ENCODE peak calls at places on chromosomes 5 and 9, in eight cellular contexts. D is OCI-LY7, B is stomach, P is SK-N-SH, V is spleen, K is fibroblast of mammary gland, L is BJ, W is ovary. I is an unnamed sample.

GRCh38 chr9:81969971-81970370 is 18.6 kb upstream of the SPATA31D1 start:
- DNase-seq in B (no peak), P (no peak), K (peak; percentile 8), L (no peak), V (no peak), W (no peak), D (no peak), I (no peak)

GRCh38 chr9:81431662-81432061 is 257.7 kb downstream of the TLE1 start:
- DNase-seq in D (no peak), V (no peak), P (no peak), L (peak; percentile 92), B (no peak), W (no peak), K (peak; percentile 88), I (no peak)

GRCh38 chr9:97954550-97954989 is 16.6 kb upstream of the HEMGN start:
- DNase-seq in V (no peak), P (peak; percentile 58), W (no peak), K (peak; percentile 14), L (no peak), B (peak; percentile 55), D (peak; percentile 90), I (peak; percentile 76)

GRCh38 chr9:38035873-38036272 is 33.2 kb downstream of the SHB start:
- DNase-seq in P (no peak), D (no peak), B (no peak), L (no peak), V (no peak), K (peak; percentile 89), W (no peak), I (no peak)

GRCh38 chr5:88660947-88661869 is 221.8 kb downstream of the MEF2C start:
- DNase-seq in W (peak; percentile 78), K (peak; percentile 61), D (peak; percentile 83), B (no peak), P (peak; percentile 98), L (peak; percentile 36), V (no peak), I (peak; percentile 91)

GRCh38 chr5:142110046-142110531 is 1.5 kb downstream of the NDFIP1 start:
- DNase-seq in B (no peak), D (peak; percentile 40), K (peak; percentile 58), L (no peak), W (no peak), V (no peak), P (peak; percentile 43), I (peak; percentile 59)

GRCh38 chr9:124764774-124765438 is 6.2 kb downstream of the NR6A1 start:
- DNase-seq in P (no peak), L (no peak), B (no peak), W (no peak), K (no peak), V (no peak), D (peak; percentile 80), I (peak; percentile 73)

GRCh38 chr9:128139621-128140020 is 9.6 kb upstream of the LCN2 start:
- DNase-seq in V (no peak), D (no peak), B (no peak), K (no peak), P (no peak), W (no peak), L (no peak), I (no peak)

GRCh38 chr5:163893301-163893700 is 387.9 kb downstream of the MAT2B start:
- DNase-seq in L (no peak), W (no peak), D (no peak), B (no peak), K (peak; percentile 87), V (no peak), P (no peak), I (no peak)

GRCh38 chr5:172821340-172821985 is 12.6 kb upstream of the ERGIC1 start:
- DNase-seq in P (no peak), W (no peak), K (peak; percentile 89), D (no peak), L (no peak), B (no peak), V (no peak), I (no peak)

GRCh38 chr5:176736271-176736965 is 73.9 kb upstream of the UNC5A start:
- DNase-seq in D (no peak), K (no peak), P (peak; percentile 44), L (no peak), B (no peak), W (peak; percentile 3), V (peak; percentile 27), I (no peak)

GRCh38 chr9:114033397-114034103 is 44.5 kb downstream of the AMBP start:
- DNase-seq in B (no peak), K (peak; percentile 16), P (peak; percentile 83), W (peak; percentile 62), L (no peak), V (peak; percentile 63), D (peak; percentile 3), I (no peak)

GRCh38 chr5:15243301-15244020 is 256.5 kb upstream of the FBXL7 start:
- DNase-seq in V (no peak), K (peak; percentile 18), D (no peak), W (no peak), B (no peak), P (no peak), L (no peak), I (no peak)

GRCh38 chr9:71909887-71910601 is 949 bp downstream of the ABHD17B start:
- DNase-seq in D (peak; percentile 54), K (peak; percentile 29), L (no peak), P (peak; percentile 70), B (peak; percentile 52), W (peak; percentile 74), V (no peak), I (peak; percentile 44)

GRCh38 chr9:20504930-20505329 is 117.4 kb downstream of the MLLT3 start:
- DNase-seq in K (no peak), B (no peak), P (no peak), D (no peak), W (no peak), L (no peak), V (no peak), I (no peak)

DNA sequence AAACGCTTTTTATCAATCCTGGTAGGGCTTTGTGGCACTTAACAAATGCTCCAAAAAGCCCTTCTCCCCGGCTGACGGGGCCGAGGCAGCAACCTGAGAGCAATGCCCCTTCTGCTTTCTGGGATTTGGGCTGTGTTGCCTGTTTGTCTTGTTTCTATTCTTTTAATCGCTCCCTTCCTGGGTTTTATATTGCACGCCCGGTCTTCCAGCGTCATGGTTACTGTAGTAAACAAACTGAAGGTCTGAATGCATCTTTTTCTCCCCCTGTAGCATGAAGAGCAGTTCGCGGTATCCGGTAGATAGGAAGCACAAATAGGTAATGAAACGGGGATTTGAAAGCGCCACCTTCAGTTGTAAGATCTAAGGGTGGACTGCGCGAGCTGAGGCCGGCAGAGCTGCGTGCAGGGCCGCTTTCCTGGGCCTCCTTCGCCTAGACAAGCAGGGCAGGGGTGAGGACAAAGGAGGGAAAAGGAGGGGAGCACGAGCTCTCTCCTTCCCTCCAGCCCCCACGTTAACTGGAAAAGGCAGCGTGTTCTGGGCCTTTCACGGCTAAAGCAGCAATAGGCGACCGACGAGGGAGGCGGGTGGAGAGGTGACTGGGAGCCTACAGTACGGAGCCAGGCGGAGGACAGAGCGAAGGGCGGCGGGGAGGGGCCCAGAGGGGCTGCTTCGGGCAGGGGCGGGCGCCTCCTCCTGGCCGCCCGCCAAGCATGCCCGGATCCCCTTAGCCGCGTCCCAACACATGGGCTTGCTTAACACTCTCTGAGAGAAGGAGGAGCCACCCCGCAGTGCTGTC is 49.3 kb upstream of the ZNF366 start:
- DNase-seq in D (peak; percentile 3), P (no peak), L (peak; percentile 28), W (peak; percentile 79), K (peak; percentile 63), B (peak; percentile 34), V (peak; percentile 87), I (peak; percentile 83)
- H3K4me3 ChIP-seq in D (no peak overlapping the region), P (no peak overlapping the region), L (peak overlapping the region; percentile 18), W (peak overlapping the region; percentile 27), K (peak overlapping the region; percentile 8), B (peak overlapping the region; percentile 47), V (peak overlapping the region; percentile 43), I (peak overlapping the region; percentile 57)

DNA sequence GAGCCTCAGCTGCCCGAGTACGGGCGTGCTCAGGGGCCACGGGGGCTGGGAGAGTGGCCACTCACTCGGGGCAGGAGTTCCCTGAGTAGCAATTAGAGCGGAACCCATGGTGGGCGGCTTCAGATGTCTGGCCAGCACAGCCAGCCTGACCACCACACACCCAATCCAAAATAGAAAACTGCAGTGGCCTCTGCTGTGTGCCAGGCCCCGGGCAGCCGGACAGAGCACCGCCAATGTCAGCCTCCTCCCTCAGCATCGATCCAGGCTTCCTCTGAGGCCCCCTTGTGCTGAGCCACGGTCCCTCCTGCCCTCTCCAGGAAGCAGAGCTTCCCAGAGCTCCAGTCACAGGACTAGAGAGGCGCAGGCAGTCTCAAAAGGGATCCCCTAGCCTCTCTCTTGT is 2.7 kb downstream of the ADAMTS2 start:
- DNase-seq in V (peak; percentile 71), P (peak; percentile 78), K (peak; percentile 79), B (no peak), D (no peak), L (no peak), W (peak; percentile 54), I (no peak)
- TF ChIP-seq CTCF in V (no peak), P (no peak), K (peak; percentile 70), B (no peak), D (no peak), L (peak; percentile 85), W (no peak), I (no peak)

DNA sequence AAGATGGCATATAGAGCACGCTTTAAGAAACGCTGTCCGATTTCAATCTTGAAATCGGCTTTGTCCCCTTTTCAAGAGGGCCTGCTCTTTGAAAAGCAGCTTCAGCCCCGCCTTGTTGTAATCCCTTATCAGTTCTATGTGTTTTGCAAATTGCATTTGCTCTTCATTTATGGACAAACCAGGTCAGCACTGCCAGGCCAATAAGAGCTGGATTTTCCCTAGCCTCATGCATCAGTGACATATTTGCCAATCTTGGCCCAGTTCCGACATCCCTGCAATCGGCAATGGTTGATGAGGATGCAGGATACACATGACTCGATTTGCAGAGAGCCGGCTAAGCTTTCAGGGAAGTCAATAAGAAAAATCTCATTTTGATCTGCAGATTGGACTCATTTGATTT is 529.1 kb upstream of the CLINT1 start:
- DNase-seq in D (no peak), V (no peak), W (no peak), B (no peak), P (peak; percentile 50), K (no peak), L (no peak), I (no peak)
- H3K4me3 ChIP-seq in D (no peak overlapping the region), V (no peak overlapping the region), W (no peak overlapping the region), B (no peak overlapping the region), P (no peak overlapping the region), K (no peak overlapping the region), L (no peak overlapping the region), I (no peak overlapping the region)

DNA sequence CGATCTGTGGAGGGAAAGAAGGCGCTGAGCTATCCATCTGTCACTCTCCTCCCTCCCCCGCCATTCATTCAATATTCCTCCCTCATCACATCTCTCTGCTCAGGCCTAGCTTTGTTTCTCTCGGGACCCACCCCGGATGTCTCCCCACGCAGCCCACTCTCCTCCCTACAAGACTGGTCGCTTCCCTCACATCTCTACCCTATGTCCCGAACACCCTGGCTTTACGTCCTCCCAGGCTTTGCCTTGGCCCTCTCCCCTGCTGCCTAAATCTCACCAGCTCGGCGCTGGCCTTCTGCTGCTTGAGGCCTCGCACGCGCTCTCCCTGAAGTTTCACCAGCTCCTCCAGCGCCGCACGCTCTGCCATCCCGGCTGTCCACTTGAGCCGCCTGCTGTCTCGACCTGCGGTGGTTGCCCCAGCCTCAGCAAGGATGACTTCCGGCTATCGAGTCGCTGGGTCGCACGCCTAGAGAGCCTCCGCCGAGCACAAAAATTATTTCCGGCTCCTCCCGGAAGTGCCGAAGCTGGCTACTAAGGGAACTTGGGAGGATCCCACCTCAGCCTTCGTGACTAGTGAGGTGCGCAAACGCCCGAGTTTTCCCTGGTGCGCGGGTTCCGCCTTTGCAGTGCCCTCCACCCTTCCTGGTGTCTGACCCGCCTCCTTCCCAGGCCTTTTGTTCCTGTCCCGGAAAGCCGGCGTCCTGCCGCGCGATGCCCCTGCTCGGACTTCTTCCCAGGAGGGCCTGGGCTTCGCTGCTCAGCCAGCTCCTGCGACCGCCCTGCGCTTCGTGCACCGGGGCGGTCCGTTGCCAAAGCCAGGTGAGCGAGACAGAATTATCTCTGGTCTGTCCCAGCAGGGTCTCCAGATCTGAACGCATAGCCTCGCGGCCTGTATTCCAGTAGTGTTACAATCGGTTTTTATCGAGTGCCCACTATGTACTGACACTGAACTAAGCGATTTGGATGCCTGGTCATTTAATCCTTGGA is at the start of the genes HARS1 and HARS2:
- DNase-seq in K (peak; percentile 94), V (peak; percentile 96), D (peak; percentile 92), L (peak; percentile 80), W (peak; percentile 89), P (peak; percentile 92), B (peak; percentile 93), I (peak; percentile 95)
- TF ChIP-seq CTCF in K (no peak), V (no peak), D (no peak), L (no peak), W (no peak), P (no peak), B (no peak), I (no peak)